ENCODE peak calls at places on chromosomes 7 and 10, in four cellular contexts. One of them, this sample, is unnamed.

GRCh38 chr7:7136423-7136822 is 45.9 kb upstream of the C1GALT1 start:
- DNase-seq in fibroblast of lung: peak
- DNase-seq in neuronal stem cell: no peak
- DNase-seq in activated CD4-positive, alpha-beta T cell treated with anti-CD3 and anti-CD28 coated beads, Interleukin-2, amount 10 ng/mL, durations not matched to agents 7 days and 5 days: no peak
- DNase-seq in this sample: no peak

GRCh38 chr7:41085244-41085643 is 617.6 kb downstream of the INHBA start:
- DNase-seq in fibroblast of lung: peak
- DNase-seq in neuronal stem cell: no peak
- DNase-seq in activated CD4-positive, alpha-beta T cell treated with anti-CD3 and anti-CD28 coated beads, Interleukin-2, amount 10 ng/mL, durations not matched to agents 7 days and 5 days: no peak
- DNase-seq in this sample: no peak

GRCh38 chr10:6204063-6204340 is 1.3 kb downstream of the PFKFB3 start:
- DNase-seq in fibroblast of lung: peak
- DNase-seq in neuronal stem cell: peak
- DNase-seq in activated CD4-positive, alpha-beta T cell treated with anti-CD3 and anti-CD28 coated beads, Interleukin-2, amount 10 ng/mL, durations not matched to agents 7 days and 5 days: peak
- DNase-seq in this sample: no peak

GRCh38 chr7:2037805-2038635 is 194.7 kb downstream of the MAD1L1 start:
- DNase-seq in fibroblast of lung: peak
- DNase-seq in neuronal stem cell: no peak
- DNase-seq in activated CD4-positive, alpha-beta T cell treated with anti-CD3 and anti-CD28 coated beads, Interleukin-2, amount 10 ng/mL, durations not matched to agents 7 days and 5 days: peak
- DNase-seq in this sample: peak

GRCh38 chr7:149071641-149072437 is 18.7 kb downstream of the ZNF786 start:
- DNase-seq in fibroblast of lung: no peak
- DNase-seq in neuronal stem cell: peak
- DNase-seq in activated CD4-positive, alpha-beta T cell treated with anti-CD3 and anti-CD28 coated beads, Interleukin-2, amount 10 ng/mL, durations not matched to agents 7 days and 5 days: peak
- DNase-seq in this sample: no peak

GRCh38 chr7:141585592-141586510 is 34.6 kb downstream of the AGK start:
- DNase-seq in fibroblast of lung: peak
- DNase-seq in neuronal stem cell: no peak
- DNase-seq in activated CD4-positive, alpha-beta T cell treated with anti-CD3 and anti-CD28 coated beads, Interleukin-2, amount 10 ng/mL, durations not matched to agents 7 days and 5 days: no peak
- DNase-seq in this sample: no peak

GRCh38 chr10:79296431-79296830 is 50.8 kb upstream of the PPIF start:
- DNase-seq in fibroblast of lung: no peak
- DNase-seq in neuronal stem cell: no peak
- DNase-seq in activated CD4-positive, alpha-beta T cell treated with anti-CD3 and anti-CD28 coated beads, Interleukin-2, amount 10 ng/mL, durations not matched to agents 7 days and 5 days: no peak
- DNase-seq in this sample: no peak

GRCh38 chr10:74255800-74256422 is 104.9 kb downstream of the ADK start:
- DNase-seq in fibroblast of lung: no peak
- DNase-seq in neuronal stem cell: no peak
- DNase-seq in activated CD4-positive, alpha-beta T cell treated with anti-CD3 and anti-CD28 coated beads, Interleukin-2, amount 10 ng/mL, durations not matched to agents 7 days and 5 days: no peak
- DNase-seq in this sample: no peak

GRCh38 chr10:30151581-30152389 is 92.4 kb upstream of the JCAD start:
- DNase-seq in fibroblast of lung: peak
- DNase-seq in neuronal stem cell: no peak
- DNase-seq in activated CD4-positive, alpha-beta T cell treated with anti-CD3 and anti-CD28 coated beads, Interleukin-2, amount 10 ng/mL, durations not matched to agents 7 days and 5 days: no peak
- DNase-seq in this sample: peak

GRCh38 chr10:73368238-73368637 is 9.6 kb upstream of the CFAP70 start:
- DNase-seq in fibroblast of lung: no peak
- DNase-seq in neuronal stem cell: no peak
- DNase-seq in activated CD4-positive, alpha-beta T cell treated with anti-CD3 and anti-CD28 coated beads, Interleukin-2, amount 10 ng/mL, durations not matched to agents 7 days and 5 days: no peak
- DNase-seq in this sample: no peak

GRCh38 chr10:131655101-131655849 is 245.5 kb upstream of the PPP2R2D start:
- DNase-seq in fibroblast of lung: no peak
- DNase-seq in neuronal stem cell: no peak
- DNase-seq in activated CD4-positive, alpha-beta T cell treated with anti-CD3 and anti-CD28 coated beads, Interleukin-2, amount 10 ng/mL, durations not matched to agents 7 days and 5 days: no peak
- DNase-seq in this sample: no peak

GRCh38 chr10:44913312-44914079 is 2.4 kb downstream of the TMEM72 start:
- DNase-seq in fibroblast of lung: no peak
- DNase-seq in neuronal stem cell: no peak
- DNase-seq in activated CD4-positive, alpha-beta T cell treated with anti-CD3 and anti-CD28 coated beads, Interleukin-2, amount 10 ng/mL, durations not matched to agents 7 days and 5 days: peak
- DNase-seq in this sample: no peak

GRCh38 chr7:142603870-142604448 is 145.3 kb upstream of the PRSS1 start:
- DNase-seq in fibroblast of lung: peak
- DNase-seq in neuronal stem cell: peak
- DNase-seq in activated CD4-positive, alpha-beta T cell treated with anti-CD3 and anti-CD28 coated beads, Interleukin-2, amount 10 ng/mL, durations not matched to agents 7 days and 5 days: peak
- DNase-seq in this sample: no peak

GRCh38 chr10:64368298-64368697 is 847.1 kb downstream of the REEP3 start:
- DNase-seq in fibroblast of lung: no peak
- DNase-seq in neuronal stem cell: no peak
- DNase-seq in activated CD4-positive, alpha-beta T cell treated with anti-CD3 and anti-CD28 coated beads, Interleukin-2, amount 10 ng/mL, durations not matched to agents 7 days and 5 days: no peak
- DNase-seq in this sample: no peak

GRCh38 chr7:140364819-140365218 is 33.5 kb downstream of the SLC37A3 start:
- DNase-seq in fibroblast of lung: no peak
- DNase-seq in neuronal stem cell: no peak
- DNase-seq in activated CD4-positive, alpha-beta T cell treated with anti-CD3 and anti-CD28 coated beads, Interleukin-2, amount 10 ng/mL, durations not matched to agents 7 days and 5 days: no peak
- DNase-seq in this sample: no peak

GRCh38 chr7:76086070-76086469 is 38.2 kb downstream of the MDH2 start:
- DNase-seq in fibroblast of lung: peak
- DNase-seq in neuronal stem cell: no peak
- DNase-seq in activated CD4-positive, alpha-beta T cell treated with anti-CD3 and anti-CD28 coated beads, Interleukin-2, amount 10 ng/mL, durations not matched to agents 7 days and 5 days: no peak
- DNase-seq in this sample: no peak

GRCh38 chr10:29210469-29210868 is 78.4 kb upstream of the LYZL1 start:
- DNase-seq in fibroblast of lung: no peak
- DNase-seq in neuronal stem cell: no peak
- DNase-seq in activated CD4-positive, alpha-beta T cell treated with anti-CD3 and anti-CD28 coated beads, Interleukin-2, amount 10 ng/mL, durations not matched to agents 7 days and 5 days: no peak
- DNase-seq in this sample: no peak

GRCh38 chr7:2821161-2821841 is 22.8 kb downstream of the GNA12 start:
- DNase-seq in fibroblast of lung: peak
- DNase-seq in neuronal stem cell: no peak
- DNase-seq in activated CD4-positive, alpha-beta T cell treated with anti-CD3 and anti-CD28 coated beads, Interleukin-2, amount 10 ng/mL, durations not matched to agents 7 days and 5 days: no peak
- DNase-seq in this sample: no peak

GRCh38 chr7:44145419-44145968 is 4.4 kb upstream of the MYL7 start:
- DNase-seq in fibroblast of lung: peak
- DNase-seq in neuronal stem cell: peak
- DNase-seq in activated CD4-positive, alpha-beta T cell treated with anti-CD3 and anti-CD28 coated beads, Interleukin-2, amount 10 ng/mL, durations not matched to agents 7 days and 5 days: peak
- DNase-seq in this sample: no peak

GRCh38 chr10:52597189-52597863 is 175.3 kb downstream of the MBL2 start:
- DNase-seq in fibroblast of lung: no peak
- DNase-seq in neuronal stem cell: no peak
- DNase-seq in activated CD4-positive, alpha-beta T cell treated with anti-CD3 and anti-CD28 coated beads, Interleukin-2, amount 10 ng/mL, durations not matched to agents 7 days and 5 days: no peak
- DNase-seq in this sample: no peak

GRCh38 chr10:132375116-132375794 is 21.7 kb upstream of the PWWP2B start:
- DNase-seq in fibroblast of lung: no peak
- DNase-seq in neuronal stem cell: no peak
- DNase-seq in activated CD4-positive, alpha-beta T cell treated with anti-CD3 and anti-CD28 coated beads, Interleukin-2, amount 10 ng/mL, durations not matched to agents 7 days and 5 days: no peak
- DNase-seq in this sample: no peak

GRCh38 chr10:100345570-100346330 is 1.3 kb upstream of the SCD start:
- DNase-seq in fibroblast of lung: peak
- DNase-seq in neuronal stem cell: no peak
- DNase-seq in activated CD4-positive, alpha-beta T cell treated with anti-CD3 and anti-CD28 coated beads, Interleukin-2, amount 10 ng/mL, durations not matched to agents 7 days and 5 days: no peak
- DNase-seq in this sample: no peak

GRCh38 chr10:29676732-29677131 is 42.0 kb upstream of the SVIL start:
- DNase-seq in fibroblast of lung: no peak
- DNase-seq in neuronal stem cell: no peak
- DNase-seq in activated CD4-positive, alpha-beta T cell treated with anti-CD3 and anti-CD28 coated beads, Interleukin-2, amount 10 ng/mL, durations not matched to agents 7 days and 5 days: no peak
- DNase-seq in this sample: no peak

GRCh38 chr7:12456506-12456905 is 52.8 kb upstream of the VWDE start:
- DNase-seq in fibroblast of lung: peak
- DNase-seq in neuronal stem cell: no peak
- DNase-seq in activated CD4-positive, alpha-beta T cell treated with anti-CD3 and anti-CD28 coated beads, Interleukin-2, amount 10 ng/mL, durations not matched to agents 7 days and 5 days: no peak
- DNase-seq in this sample: no peak

GRCh38 chr7:101688995-101689907 is 60.2 kb upstream of the MYL10 start:
- DNase-seq in fibroblast of lung: no peak
- DNase-seq in neuronal stem cell: no peak
- DNase-seq in activated CD4-positive, alpha-beta T cell treated with anti-CD3 and anti-CD28 coated beads, Interleukin-2, amount 10 ng/mL, durations not matched to agents 7 days and 5 days: no peak
- DNase-seq in this sample: no peak

GRCh38 chr7:46742608-46743000 is 821.5 kb upstream of the IGFBP3 start:
- DNase-seq in fibroblast of lung: no peak
- DNase-seq in neuronal stem cell: no peak
- DNase-seq in activated CD4-positive, alpha-beta T cell treated with anti-CD3 and anti-CD28 coated beads, Interleukin-2, amount 10 ng/mL, durations not matched to agents 7 days and 5 days: no peak
- DNase-seq in this sample: no peak

GRCh38 chr10:69242844-69243212 is 22.7 kb downstream of the HKDC1 start:
- DNase-seq in fibroblast of lung: peak
- DNase-seq in neuronal stem cell: no peak
- DNase-seq in activated CD4-positive, alpha-beta T cell treated with anti-CD3 and anti-CD28 coated beads, Interleukin-2, amount 10 ng/mL, durations not matched to agents 7 days and 5 days: no peak
- DNase-seq in this sample: no peak

GRCh38 chr7:100467638-100468373 is 3.7 kb upstream of the SPACDR start:
- DNase-seq in fibroblast of lung: no peak
- DNase-seq in neuronal stem cell: no peak
- DNase-seq in activated CD4-positive, alpha-beta T cell treated with anti-CD3 and anti-CD28 coated beads, Interleukin-2, amount 10 ng/mL, durations not matched to agents 7 days and 5 days: no peak
- DNase-seq in this sample: no peak

GRCh38 chr7:14834456-14834855 is 68.1 kb downstream of the DGKB start:
- DNase-seq in fibroblast of lung: peak
- DNase-seq in neuronal stem cell: no peak
- DNase-seq in activated CD4-positive, alpha-beta T cell treated with anti-CD3 and anti-CD28 coated beads, Interleukin-2, amount 10 ng/mL, durations not matched to agents 7 days and 5 days: no peak
- DNase-seq in this sample: no peak

GRCh38 chr7:51067757-51068156 is 248.9 kb downstream of the COBL start:
- DNase-seq in fibroblast of lung: peak
- DNase-seq in neuronal stem cell: peak
- DNase-seq in activated CD4-positive, alpha-beta T cell treated with anti-CD3 and anti-CD28 coated beads, Interleukin-2, amount 10 ng/mL, durations not matched to agents 7 days and 5 days: peak
- DNase-seq in this sample: peak

GRCh38 chr7:70726951-70727378 is 405.0 kb upstream of the GALNT17 start:
- DNase-seq in fibroblast of lung: no peak
- DNase-seq in neuronal stem cell: no peak
- DNase-seq in activated CD4-positive, alpha-beta T cell treated with anti-CD3 and anti-CD28 coated beads, Interleukin-2, amount 10 ng/mL, durations not matched to agents 7 days and 5 days: no peak
- DNase-seq in this sample: no peak

GRCh38 chr7:122885583-122886356 is 490 bp downstream of the CADPS2 start:
- DNase-seq in fibroblast of lung: peak
- DNase-seq in neuronal stem cell: peak
- DNase-seq in activated CD4-positive, alpha-beta T cell treated with anti-CD3 and anti-CD28 coated beads, Interleukin-2, amount 10 ng/mL, durations not matched to agents 7 days and 5 days: no peak
- DNase-seq in this sample: no peak

GRCh38 chr7:101922631-101923275 is 105.3 kb downstream of the CUX1 start:
- DNase-seq in fibroblast of lung: no peak
- DNase-seq in neuronal stem cell: no peak
- DNase-seq in activated CD4-positive, alpha-beta T cell treated with anti-CD3 and anti-CD28 coated beads, Interleukin-2, amount 10 ng/mL, durations not matched to agents 7 days and 5 days: no peak
- DNase-seq in this sample: no peak

This sample was measured in ascending aorta.